ENCODE peak calls at places on chromosomes 11 and 22, in six cellular contexts. Q is progenitor cell of endocrine pancreas, K is NB4, O is uterus, F is nephron progenitor cell, X is neural crest cell. H is an unnamed sample.

GRCh38 chr11:69052343-69053168 is 3.8 kb downstream of the TPCN2 start:
- DNase-seq in Q (no peak), K (peak; percentile 62), O (no peak), F (no peak), X (no peak), H (no peak)

GRCh38 chr22:37483594-37484114 is 2.5 kb downstream of the MFNG start:
- DNase-seq in Q (no peak), K (no peak), O (no peak), F (no peak), X (no peak), H (no peak)

GRCh38 chr11:129023968-129024676 is 81.5 kb upstream of the TP53AIP1 start:
- DNase-seq in Q (peak; percentile 11), K (no peak), O (no peak), F (peak; percentile 3), X (no peak), H (no peak)

GRCh38 chr11:5129457-5129877 is 8.7 kb downstream of the OR52A5 start:
- DNase-seq in Q (no peak), K (no peak), O (no peak), F (no peak), X (no peak), H (no peak)

GRCh38 chr22:31723699-31724098 is 26.2 kb downstream of the PRR14L start:
- DNase-seq in Q (no peak), K (no peak), O (no peak), F (no peak), X (no peak), H (no peak)

GRCh38 chr11:76044750-76045320 is 161.5 kb downstream of the WNT11 start:
- DNase-seq in Q (no peak), K (no peak), O (no peak), F (no peak), X (no peak), H (no peak)

GRCh38 chr11:68436985-68437926 is 23.3 kb upstream of the PPP6R3 start:
- DNase-seq in Q (no peak), K (peak; percentile 86), O (no peak), F (no peak), X (no peak), H (no peak)

GRCh38 chr11:70263363-70263762 is 7.1 kb upstream of the PPFIA1 start:
- DNase-seq in Q (no peak), K (no peak), O (no peak), F (no peak), X (no peak), H (no peak)

GRCh38 chr11:116707746-116708145 is 65.0 kb downstream of the BUD13 start:
- DNase-seq in Q (no peak), K (no peak), O (no peak), F (no peak), X (no peak), H (no peak)

GRCh38 chr11:108825381-108825780 is 160.5 kb downstream of the DDX10 start:
- DNase-seq in Q (no peak), K (no peak), O (no peak), F (no peak), X (no peak), H (no peak)

GRCh38 chr11:22670803-22671202 is 4.4 kb downstream of the GAS2 start:
- DNase-seq in Q (no peak), K (peak; percentile 9), O (no peak), F (no peak), X (no peak), H (no peak)

GRCh38 chr11:114034956-114035355 is 24.6 kb upstream of the ZBTB16 start:
- DNase-seq in Q (no peak), K (no peak), O (no peak), F (no peak), X (no peak), H (no peak)

GRCh38 chr11:59216654-59217640 is 4.2 kb upstream of the MPEG1 start:
- DNase-seq in Q (no peak), K (peak; percentile 62), O (peak; percentile 74), F (no peak), X (no peak), H (no peak)

GRCh38 chr11:22558638-22559037 is 67.0 kb downstream of the FANCF start:
- DNase-seq in Q (no peak), K (no peak), O (no peak), F (no peak), X (no peak), H (no peak)

GRCh38 chr11:44574620-44575287 is 9.3 kb downstream of the CD82 start:
- DNase-seq in Q (no peak), K (peak; percentile 79), O (no peak), F (no peak), X (no peak), H (no peak)

GRCh38 chr22:23531283-23531921 is 48.7 kb downstream of the IGLL1 start:
- DNase-seq in Q (no peak), K (no peak), O (no peak), F (no peak), X (no peak), H (no peak)

GRCh38 chr11:15468471-15468870 is 353.7 kb downstream of the INSC start:
- DNase-seq in Q (no peak), K (no peak), O (no peak), F (no peak), X (no peak), H (no peak)

GRCh38 chr11:86818466-86819282 is 18.3 kb downstream of the PRSS23 start:
- DNase-seq in Q (no peak), K (peak; percentile 70), O (no peak), F (no peak), X (no peak), H (no peak)

GRCh38 chr22:35915477-35916013 is 113.1 kb downstream of the RBFOX2 start:
- DNase-seq in Q (no peak), K (peak; percentile 17), O (no peak), F (no peak), X (no peak), H (no peak)

GRCh38 chr11:75495749-75496641 is 29.7 kb downstream of the GDPD5 start:
- DNase-seq in Q (no peak), K (no peak), O (no peak), F (no peak), X (no peak), H (no peak)

GRCh38 chr11:65316311-65316978 is 1.8 kb downstream of the CDC42EP2 start:
- DNase-seq in Q (no peak), K (peak; percentile 44), O (peak; percentile 72), F (peak; percentile 25), X (no peak), H (no peak)

GRCh38 chr22:33028191-33028700 is 29.9 kb downstream of the SYN3 start:
- DNase-seq in Q (no peak), K (no peak), O (no peak), F (peak; percentile 44), X (no peak), H (no peak)

GRCh38 chr11:10818594-10818993 is 9.9 kb upstream of the EIF4G2 start:
- DNase-seq in Q (no peak), K (no peak), O (no peak), F (no peak), X (no peak), H (no peak)

GRCh38 chr22:49258107-49259010 is 569.3 kb downstream of the BRD1 start:
- DNase-seq in Q (no peak), K (no peak), O (no peak), F (no peak), X (no peak), H (no peak)

GRCh38 chr11:119095066-119095880 is 6.4 kb downstream of the DPAGT1 start:
- DNase-seq in Q (peak; percentile 98), K (peak; percentile 100), O (peak; percentile 100), F (peak; percentile 98), X (peak; percentile 97), H (peak; percentile 99)
- TF ChIP-seq CTCF in Q (no peak), K (no peak), O (no peak), F (no peak), X (peak; percentile 12), H (peak; percentile 3)

DNA sequence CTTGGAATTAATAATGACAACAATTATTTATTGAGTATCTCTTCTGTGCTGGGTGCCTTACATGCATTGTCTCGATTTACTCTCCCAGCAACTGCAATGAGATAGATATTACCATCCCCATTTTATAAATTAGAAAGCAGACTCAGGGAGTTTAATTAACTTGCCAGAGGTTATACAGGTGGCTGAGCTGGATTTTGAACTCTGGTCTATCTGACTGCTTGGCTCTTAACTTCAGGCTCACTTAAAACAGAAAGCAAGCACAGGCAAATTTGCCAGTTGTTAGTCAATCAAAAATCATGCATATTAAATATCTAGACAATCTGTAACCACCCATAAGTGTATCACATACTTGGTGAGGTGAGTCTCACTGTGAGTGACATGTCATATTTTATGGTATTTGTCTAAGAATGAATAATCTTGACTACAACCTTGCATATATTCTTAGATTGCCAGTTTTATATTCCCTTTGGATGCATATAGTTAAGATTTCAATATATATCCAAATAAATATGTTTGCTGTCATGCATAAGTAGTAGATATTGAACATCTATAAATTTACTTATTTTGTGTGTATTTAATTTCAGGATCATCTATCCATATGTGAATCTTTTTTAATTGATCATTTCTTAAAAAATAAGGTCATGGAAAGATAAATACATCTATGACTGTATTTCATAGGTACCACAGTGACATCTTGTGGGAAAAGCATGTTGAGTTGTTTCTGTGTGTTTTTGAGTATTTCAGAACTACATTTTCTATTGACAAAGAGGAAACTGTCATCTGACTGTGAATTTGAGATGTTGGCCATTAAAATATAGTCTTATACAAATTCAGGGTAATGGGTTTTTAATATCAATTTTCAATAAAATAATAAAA is 112.0 kb upstream of the ARHGAP42 start:
- DNase-seq in Q (no peak), K (peak; percentile 33), O (no peak), F (no peak), X (no peak), H (no peak)
- TF ChIP-seq CTCF in Q (peak; percentile 55), K (no peak), O (peak; percentile 24), F (peak; percentile 22), X (peak; percentile 67), H (no peak)

DNA sequence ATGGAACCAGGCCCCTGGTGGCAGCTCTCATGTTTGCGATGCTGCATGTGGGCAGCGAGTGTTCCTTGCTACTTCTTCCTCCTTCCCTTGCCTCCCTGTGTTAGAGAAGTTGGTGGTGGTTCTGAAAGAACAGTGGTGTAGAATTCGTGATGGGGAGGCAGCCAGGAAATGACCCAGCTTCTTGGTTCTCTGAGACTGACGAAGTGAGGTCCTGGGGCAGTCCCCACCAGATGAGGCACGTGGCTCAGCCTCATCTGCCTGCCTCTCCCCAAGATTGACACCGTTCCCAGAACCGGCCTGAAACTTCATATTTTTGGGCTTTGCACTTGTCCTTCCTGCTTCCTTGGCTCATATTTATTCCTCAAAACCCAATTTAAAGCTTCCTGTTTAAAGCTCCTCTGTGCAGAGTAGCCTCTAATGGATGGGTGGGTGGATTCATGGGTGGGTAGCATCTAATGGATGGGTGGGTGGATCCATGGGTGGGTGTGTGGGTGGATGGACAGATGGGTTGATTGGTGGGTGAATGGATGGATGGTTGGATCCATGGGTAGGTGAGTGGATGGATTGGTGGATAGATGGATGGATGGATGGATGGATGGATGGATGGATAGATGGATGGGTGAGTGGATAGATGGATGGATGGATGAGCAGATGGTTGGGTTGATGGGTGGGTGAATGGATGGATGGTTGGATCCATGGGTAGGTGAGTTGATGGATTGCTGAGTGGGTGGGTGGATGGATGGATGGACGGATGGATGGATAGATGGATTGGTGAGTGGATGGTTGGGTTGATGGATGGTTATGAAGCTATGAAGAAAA is 77.3 kb upstream of the ATXN10 start:
- DNase-seq in Q (no peak), K (no peak), O (no peak), F (no peak), X (no peak), H (no peak)
- TF ChIP-seq CTCF in Q (no peak), K (no peak), O (no peak), F (no peak), X (no peak), H (no peak)

DNA sequence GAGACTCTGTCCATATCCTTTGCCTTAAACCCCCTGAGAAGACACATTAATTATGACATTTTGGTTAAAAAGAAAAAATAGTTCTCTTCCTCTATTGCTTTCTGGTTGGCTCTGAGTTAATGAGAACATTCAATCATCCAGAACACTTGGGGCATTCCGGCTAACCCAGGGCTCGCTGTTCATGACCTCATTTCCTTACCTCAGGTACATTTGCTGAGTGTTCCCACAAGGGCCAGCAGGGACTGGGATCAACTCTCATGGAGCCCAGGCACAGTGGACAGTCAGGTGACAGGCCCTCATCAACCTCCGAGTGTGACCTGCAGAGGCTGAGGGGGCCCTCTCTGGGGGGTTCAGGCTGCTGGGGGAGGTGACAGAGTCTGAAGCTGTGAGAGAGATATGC is 98.9 kb downstream of the MYO18B start:
- DNase-seq in Q (no peak), K (no peak), O (no peak), F (no peak), X (no peak), H (no peak)
- TF ChIP-seq CTCF in Q (no peak), K (no peak), O (no peak), F (no peak), X (no peak), H (no peak)

H was measured in natural killer cell.